ENCODE peak calls at places on chromosomes 6 and 20, in five cellular contexts. E, I, L, X and U are unnamed samples.

GRCh38 chr6:31836676-31837611 is 9.4 kb downstream of the HSPA1B start:
- DNase-seq in L (no peak), X (no peak), E (peak; percentile 54), I (peak; percentile 30), U (no peak)

GRCh38 chr6:28134015-28134414 is 7.7 kb upstream of the ZKSCAN8 start:
- DNase-seq in E (peak; percentile 72), I (peak; percentile 45), L (peak; percentile 18), X (peak; percentile 29), U (no peak)

GRCh38 chr6:78589426-78589825 is 277.9 kb upstream of the IRAK1BP1 start:
- DNase-seq in I (no peak), E (no peak), X (no peak), L (no peak), U (no peak)

GRCh38 chr20:62303327-62304226 is 780 bp downstream of the ADRM1 start:
- DNase-seq in L (no peak), X (no peak), E (peak; percentile 50), I (peak; percentile 36), U (no peak)

GRCh38 chr6:56529594-56530191 is 113.0 kb downstream of the DST start:
- DNase-seq in X (no peak), L (no peak), E (no peak), I (no peak), U (no peak)

GRCh38 chr20:60653111-60653845 is 598.8 kb upstream of the CDH4 start:
- DNase-seq in L (no peak), I (no peak), X (no peak), E (no peak), U (no peak)

GRCh38 chr6:1311400-1312192 is at the start of gene FOXQ1:
- DNase-seq in I (peak; percentile 6), X (peak; percentile 21), L (peak; percentile 28), E (no peak), U (no peak)

GRCh38 chr6:134235937-134236751 is 81.8 kb downstream of the SGK1 start:
- DNase-seq in X (no peak), E (peak; percentile 52), L (no peak), I (peak; percentile 67), U (no peak)

GRCh38 chr20:45340236-45340847 is 7.9 kb downstream of the SDC4 start:
- DNase-seq in E (no peak), X (no peak), L (no peak), I (no peak), U (no peak)

GRCh38 chr6:7155871-7156579 is 48.3 kb downstream of the RREB1 start:
- DNase-seq in E (peak; percentile 29), I (no peak), X (no peak), L (no peak), U (no peak)

GRCh38 chr6:4852938-4853337 is 76.7 kb downstream of the CDYL start:
- DNase-seq in X (no peak), E (no peak), I (no peak), L (no peak), U (no peak)

GRCh38 chr20:2619961-2620595 is 32.4 kb upstream of the NOP56 start:
- DNase-seq in E (no peak), I (no peak), X (peak; percentile 22), L (no peak), U (no peak)

GRCh38 chr20:9262653-9263194 is 193.8 kb downstream of the PLCB4 start:
- DNase-seq in L (no peak), E (no peak), I (peak; percentile 53), X (no peak), U (no peak)

GRCh38 chr6:404685-405423 is 13.3 kb downstream of the IRF4 start:
- DNase-seq in L (no peak), E (no peak), I (no peak), X (no peak), U (no peak)

GRCh38 chr6:20441921-20442320 is 40.2 kb downstream of the E2F3 start:
- DNase-seq in E (no peak), I (no peak), L (no peak), X (no peak), U (no peak)

GRCh38 chr6:153000243-153000642 is 2.3 kb downstream of the MTRF1L start:
- DNase-seq in X (no peak), E (no peak), L (no peak), I (no peak), U (no peak)

GRCh38 chr20:54255157-54255556 is 47.3 kb downstream of the PFDN4 start:
- DNase-seq in L (no peak), X (no peak), I (no peak), E (no peak), U (no peak)

GRCh38 chr20:49889943-49890650 is 25.2 kb downstream of the SPATA2 start:
- DNase-seq in E (no peak), L (no peak), I (no peak), X (no peak), U (no peak)

GRCh38 chr20:1702288-1702687 is 44.7 kb upstream of the SIRPG start:
- DNase-seq in E (no peak), X (no peak), I (no peak), L (no peak), U (no peak)

GRCh38 chr6:123276439-123277045 is 280.5 kb downstream of the CLVS2 start:
- DNase-seq in E (peak; percentile 59), X (no peak), I (no peak), L (no peak), U (peak; percentile 8)

GRCh38 chr20:63158352-63158751 is 57.6 kb downstream of the YTHDF1 start:
- DNase-seq in I (no peak), L (no peak), E (no peak), X (no peak), U (no peak)

GRCh38 chr6:158057213-158057987 is 75.7 kb downstream of the SYNJ2 start:
- DNase-seq in E (no peak), L (no peak), I (peak; percentile 92), X (peak; percentile 90), U (no peak)

GRCh38 chr20:54017846-54018245 is 52.5 kb downstream of the BCAS1 start:
- DNase-seq in X (no peak), E (no peak), L (no peak), I (no peak), U (no peak)

GRCh38 chr20:34709044-34709835 is 5.1 kb downstream of the TP53INP2 start:
- DNase-seq in E (peak; percentile 78), I (peak; percentile 79), L (peak; percentile 92), X (peak; percentile 57), U (no peak)

GRCh38 chr20:1491891-1492642 is 847 bp upstream of the SIRPB2 start:
- DNase-seq in I (peak; percentile 63), X (no peak), L (no peak), E (no peak), U (peak; percentile 18)

GRCh38 chr6:73036689-73037088 is 188.6 kb downstream of the KHDC1L start:
- DNase-seq in I (no peak), L (no peak), X (no peak), E (no peak), U (no peak)

GRCh38 chr20:57224641-57225138 is 41.8 kb downstream of the BMP7 start:
- DNase-seq in L (peak; percentile 75), X (no peak), I (no peak), E (no peak), U (no peak)

GRCh38 chr6:98636941-98637340 is 197.4 kb upstream of the POU3F2 start:
- DNase-seq in E (no peak), I (no peak), L (no peak), X (no peak), U (no peak)

GRCh38 chr6:56079761-56080540 is 167.4 kb downstream of the COL21A1 start:
- DNase-seq in L (no peak), I (no peak), E (no peak), X (no peak), U (no peak)

GRCh38 chr6:164854526-164854925 is 454.9 kb downstream of the C6orf118 start:
- DNase-seq in E (no peak), L (no peak), X (no peak), I (no peak), U (no peak)

GRCh38 chr20:58775371-58775770 is 75.3 kb downstream of the GNAS-AS1 start:
- DNase-seq in E (no peak), L (no peak), I (no peak), X (no peak), U (no peak)

GRCh38 chr20:58772786-58773185 is 77.9 kb downstream of the GNAS-AS1 start:
- DNase-seq in I (no peak), X (no peak), E (no peak), L (no peak), U (no peak)

GRCh38 chr20:58777657-58778056 is 73.0 kb downstream of the GNAS-AS1 start:
- DNase-seq in L (no peak), E (no peak), I (no peak), X (no peak), U (no peak)

GRCh38 chr20:58776109-58776508 is 74.6 kb downstream of the GNAS-AS1 start:
- DNase-seq in X (no peak), E (no peak), I (no peak), L (no peak), U (no peak)

GRCh38 chr20:58774214-58774613 is 76.5 kb downstream of the GNAS-AS1 start:
- DNase-seq in I (no peak), X (no peak), L (no peak), E (no peak), U (no peak)
- H3K27ac ChIP-seq in I (no peak overlapping the region), X (no peak overlapping the region), L (no peak overlapping the region), E (no peak overlapping the region), U (no peak overlapping the region)

GRCh38 chr20:20017001-20017851 is at the start of gene NAA20:
- DNase-seq in E (peak; percentile 91), X (peak; percentile 91), I (peak; percentile 92), L (peak; percentile 94), U (no peak)

GRCh38 chr20:20018366-20018765 is 1.2 kb downstream of the NAA20 start:
- DNase-seq in L (no peak), X (no peak), E (peak; percentile 14), I (no peak), U (no peak)

GRCh38 chr20:20012517-20012916 is 4.6 kb upstream of the NAA20 start:
- DNase-seq in X (no peak), I (no peak), E (no peak), L (no peak), U (no peak)

GRCh38 chr20:20017852-20018245 is 687 bp downstream of the NAA20 start:
- DNase-seq in I (peak; percentile 27), X (no peak), L (no peak), E (peak; percentile 21), U (no peak)

GRCh38 chr20:20014659-20015058 is 2.5 kb upstream of the NAA20 start:
- DNase-seq in X (no peak), I (peak; percentile 45), E (no peak), L (no peak), U (no peak)
- TF ChIP-seq POLR2AphosphoS5 in X (no peak), I (no peak), E (no peak), L (no peak), U (no peak)

GRCh38 chr6:44072959-44073611 is 54.2 kb downstream of the MRPL14 start:
- DNase-seq in X (no peak), I (peak; percentile 57), E (peak; percentile 97), L (peak; percentile 95), U (no peak)
- H3K9ac ChIP-seq in X (peak overlapping the region; percentile 45), I (peak overlapping the region; percentile 19), E (peak overlapping the region; percentile 62), L (peak overlapping the region; percentile 64), U (peak overlapping the region; percentile 24)

DNA sequence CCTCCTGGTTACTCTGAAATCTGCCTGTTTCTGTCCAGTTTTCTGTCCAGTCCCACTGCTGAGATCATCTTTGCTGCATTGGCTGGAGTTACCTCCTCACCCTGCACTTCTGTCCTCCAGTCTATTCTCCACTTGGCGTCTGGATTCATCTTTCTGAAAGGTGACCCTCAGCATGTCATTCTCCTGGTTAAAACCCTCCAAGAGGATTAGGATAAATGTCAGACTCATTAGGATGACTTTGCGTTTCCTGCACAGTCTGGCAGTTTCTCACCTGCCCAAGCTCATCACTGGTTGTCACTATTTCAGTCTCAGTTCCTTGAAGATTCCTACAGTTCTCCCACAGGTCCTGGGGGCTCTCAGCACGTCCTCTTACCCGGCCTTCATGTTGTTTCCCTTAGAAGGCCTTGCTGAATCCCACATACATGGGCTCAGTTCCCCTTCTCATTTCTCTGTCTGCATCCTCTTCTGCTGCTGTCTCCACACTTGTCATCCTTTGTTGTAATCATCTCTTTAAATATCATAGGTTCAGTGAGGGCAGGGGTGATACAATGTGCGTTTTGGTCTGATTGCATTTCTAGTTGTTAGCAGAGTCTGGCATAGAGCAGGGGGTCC is 374.8 kb downstream of the QKI start:
- DNase-seq in E (no peak), L (no peak), X (no peak), I (no peak), U (no peak)
- H3K27ac ChIP-seq in E (no peak overlapping the region), L (no peak overlapping the region), X (no peak overlapping the region), I (no peak overlapping the region), U (no peak overlapping the region)